ENCODE peak calls at places on chromosome 10, in six cellular contexts. C is activated naive CD8-positive, alpha-beta T cell treated with anti-CD3 and anti-CD28 coated beads, Interleukin-2, amount 50 U/mL, for 24 hours; S is hypothalamus; P is AG04450; I is stimulated activated CD4-positive, alpha-beta T cell treated with anti-CD3 and anti-CD28 coated beads, TNF-alpha, amount 100 ng/mL, for 24 hours; A is suprapubic skin. T is an unnamed sample.

GRCh38 chr10:29691564-29692064 is 56.8 kb upstream of the SVIL start:
- DNase-seq in C (no peak), S (no peak), P (no peak), I (no peak), A (no peak), T (no peak)

GRCh38 chr10:14757996-14758395 is 16.7 kb downstream of the FAM107B start:
- DNase-seq in C (no peak), S (no peak), P (no peak), I (no peak), A (no peak), T (no peak)

GRCh38 chr10:122113161-122113944 is 124.4 kb downstream of the TACC2 start:
- DNase-seq in C (no peak), S (no peak), P (peak), I (no peak), A (peak), T (no peak)

GRCh38 chr10:62332406-62332805 is 41.8 kb upstream of the ZNF365 start:
- DNase-seq in C (no peak), S (no peak), P (no peak), I (no peak), A (no peak), T (no peak)

GRCh38 chr10:5684318-5684970 is at the start of gene TASOR2:
- DNase-seq in C (peak), S (peak), P (peak), I (peak), A (peak), T (peak)

GRCh38 chr10:92239185-92239599 is 51.7 kb downstream of the CPEB3 start:
- DNase-seq in C (no peak), S (peak), P (no peak), I (no peak), A (peak), T (no peak)

GRCh38 chr10:95435548-95436279 is 125.5 kb downstream of the SORBS1 start:
- DNase-seq in C (no peak), S (no peak), P (no peak), I (no peak), A (no peak), T (no peak)

GRCh38 chr10:31020128-31020527 is 11.5 kb downstream of the ZNF438 start:
- DNase-seq in C (no peak), S (no peak), P (no peak), I (no peak), A (no peak), T (no peak)

GRCh38 chr10:113335603-113336002 is 217.2 kb upstream of the HABP2 start:
- DNase-seq in C (no peak), S (no peak), P (no peak), I (no peak), A (no peak), T (no peak)

GRCh38 chr10:68135922-68136718 is 26.8 kb downstream of the MYPN start:
- DNase-seq in C (no peak), S (no peak), P (no peak), I (no peak), A (no peak), T (no peak)

GRCh38 chr10:60549686-60550085 is 160.0 kb upstream of the ANK3 start:
- DNase-seq in C (no peak), S (no peak), P (no peak), I (no peak), A (no peak), T (no peak)

GRCh38 chr10:101041252-101041761 is 10.3 kb downstream of the SFXN3 start:
- DNase-seq in C (peak), S (peak), P (peak), I (no peak), A (peak), T (peak)

GRCh38 chr10:11793762-11794479 is 29.2 kb upstream of the PROSER2 start:
- DNase-seq in C (no peak), S (no peak), P (no peak), I (no peak), A (no peak), T (no peak)

GRCh38 chr10:124225029-124225467 is 131.7 kb upstream of the CHST15 start:
- DNase-seq in C (peak), S (no peak), P (no peak), I (no peak), A (no peak), T (no peak)

GRCh38 chr10:101759354-101760247 is 16.3 kb downstream of the FGF8 start:
- DNase-seq in C (no peak), S (no peak), P (no peak), I (no peak), A (peak), T (no peak)

GRCh38 chr10:1070939-1071338 is 14.8 kb downstream of the WDR37 start:
- DNase-seq in C (no peak), S (no peak), P (no peak), I (no peak), A (no peak), T (no peak)